ENCODE peak calls at places on chromosomes 11 and 22, in nine cellular contexts. N, S, L, Z, I, R, E, P and W are unnamed samples.

GRCh38 chr11:112223125-112223524 is 3.1 kb upstream of the PTS start:
- DNase-seq in Z (no peak), L (no peak), E (no peak), S (no peak), N (no peak), R (no peak), I (no peak), P (no peak), W (no peak)

GRCh38 chr11:57318178-57318577 is 6.6 kb downstream of the TNKS1BP1 start:
- DNase-seq in P (peak; percentile 70), E (no peak), N (peak; percentile 66), R (no peak), L (no peak), S (no peak), I (no peak), Z (no peak), W (no peak)

GRCh38 chr11:12200359-12201015 is 90.1 kb downstream of the MICAL2 start:
- DNase-seq in I (no peak), R (no peak), N (peak; percentile 65), L (no peak), Z (peak; percentile 61), E (no peak), S (no peak), P (no peak), W (peak; percentile 42)

GRCh38 chr11:118658372-118659313 is 20.8 kb downstream of the TREH start:
- DNase-seq in E (no peak), P (peak; percentile 88), R (no peak), I (no peak), N (no peak), Z (no peak), S (peak; percentile 19), L (no peak), W (no peak)

GRCh38 chr11:122850076-122850631 is 11.9 kb downstream of the CRTAM start:
- DNase-seq in L (no peak), S (no peak), E (no peak), R (no peak), P (peak; percentile 63), Z (no peak), N (no peak), I (no peak), W (no peak)

GRCh38 chr11:19715373-19715772 is 2.7 kb downstream of the NAV2 start:
- DNase-seq in L (no peak), N (peak; percentile 18), E (no peak), R (no peak), Z (no peak), I (no peak), S (peak; percentile 36), P (peak; percentile 92), W (no peak)

GRCh38 chr11:33021937-33022336 is 6.3 kb downstream of the DEPDC7 start:
- DNase-seq in Z (no peak), I (no peak), P (no peak), N (no peak), S (no peak), R (no peak), E (no peak), L (no peak), W (no peak)

GRCh38 chr22:41621911-41622179 is 750 bp downstream of the XRCC6 start:
- DNase-seq in Z (no peak), S (no peak), R (no peak), E (no peak), I (no peak), L (no peak), N (no peak), P (no peak), W (no peak)

GRCh38 chr11:121372028-121372427 is 79.5 kb downstream of the SC5D start:
- DNase-seq in N (no peak), E (no peak), S (no peak), R (no peak), L (no peak), P (no peak), Z (no peak), I (no peak), W (no peak)

GRCh38 chr11:45900916-45901617 is 6.0 kb downstream of the FREY1 start:
- DNase-seq in I (no peak), L (no peak), E (no peak), S (no peak), N (peak; percentile 59), P (peak; percentile 90), R (peak; percentile 26), Z (no peak), W (no peak)

GRCh38 chr11:70790671-70791300 is 392.5 kb downstream of the CTTN start:
- DNase-seq in I (no peak), E (no peak), S (no peak), Z (peak; percentile 28), P (peak; percentile 29), N (no peak), R (no peak), L (no peak), W (no peak)

GRCh38 chr11:76797341-76798201 is 14.4 kb downstream of the TSKU start:
- DNase-seq in S (no peak), N (no peak), Z (no peak), L (no peak), R (no peak), I (no peak), P (peak; percentile 35), E (no peak), W (no peak)

GRCh38 chr11:128587415-128587814 is at the start of gene ETS1:
- DNase-seq in Z (no peak), E (no peak), N (peak; percentile 63), R (no peak), L (no peak), I (peak; percentile 61), P (no peak), S (no peak), W (no peak)

GRCh38 chr11:119854521-119854920 is 125.5 kb upstream of the NECTIN1 start:
- DNase-seq in L (no peak), S (no peak), N (peak; percentile 6), Z (no peak), E (no peak), P (no peak), R (no peak), I (no peak), W (no peak)

GRCh38 chr11:69351460-69351859 is 57.5 kb downstream of the MYEOV start:
- DNase-seq in R (no peak), S (no peak), I (no peak), E (no peak), N (no peak), P (no peak), Z (no peak), L (no peak), W (no peak)

GRCh38 chr11:86218125-86219081 is 26.1 kb upstream of the EED start:
- DNase-seq in P (peak; percentile 82), Z (peak; percentile 70), N (peak; percentile 77), S (peak; percentile 72), I (no peak), R (peak; percentile 63), E (peak; percentile 59), L (peak; percentile 42), W (peak; percentile 64)

GRCh38 chr11:88139865-88140264 is 35.4 kb downstream of the RAB38 start:
- DNase-seq in N (no peak), R (no peak), S (no peak), Z (no peak), L (no peak), E (no peak), I (no peak), P (no peak), W (no peak)

GRCh38 chr11:57321996-57322880 is 2.5 kb downstream of the TNKS1BP1 start:
- DNase-seq in R (peak; percentile 76), I (peak; percentile 81), E (peak; percentile 59), N (peak; percentile 97), P (peak; percentile 100), S (peak; percentile 83), L (no peak), Z (peak; percentile 93), W (peak; percentile 68)

GRCh38 chr11:86814775-86815174 is 14.4 kb downstream of the PRSS23 start:
- DNase-seq in R (no peak), N (no peak), S (no peak), E (no peak), L (no peak), I (no peak), Z (no peak), P (no peak), W (no peak)

GRCh38 chr22:37715760-37716159 is 18.9 kb downstream of the TRIOBP start:
- DNase-seq in P (no peak), Z (no peak), R (no peak), E (no peak), L (no peak), S (no peak), N (no peak), I (no peak), W (no peak)

GRCh38 chr11:34194576-34195335 is 89.3 kb downstream of the NAT10 start:
- DNase-seq in R (no peak), N (no peak), P (no peak), L (no peak), S (no peak), I (no peak), E (no peak), Z (no peak), W (no peak)

GRCh38 chr11:34190192-34191139 is 85.0 kb downstream of the NAT10 start:
- DNase-seq in E (no peak), I (no peak), N (no peak), L (no peak), R (no peak), S (no peak), P (no peak), Z (no peak), W (no peak)

GRCh38 chr11:67240575-67241389 is 25.5 kb upstream of the GRK2 start:
- DNase-seq in N (peak; percentile 74), S (peak; percentile 79), Z (peak; percentile 83), I (peak; percentile 44), E (no peak), P (peak; percentile 88), L (peak; percentile 63), R (peak; percentile 69), W (peak; percentile 73)

GRCh38 chr11:28756977-28757376 is 648.8 kb downstream of the METTL15 start:
- DNase-seq in E (no peak), Z (no peak), L (no peak), P (no peak), S (no peak), I (no peak), R (no peak), N (no peak), W (no peak)

GRCh38 chr11:1453611-1454386 is 32.8 kb downstream of the MOB2 start:
- DNase-seq in N (no peak), P (peak; percentile 95), I (peak; percentile 62), Z (no peak), R (no peak), E (no peak), L (peak; percentile 18), S (peak; percentile 44), W (no peak)

GRCh38 chr11:35364101-35364780 is 55.1 kb downstream of the SLC1A2 start:
- DNase-seq in Z (peak; percentile 62), P (no peak), N (peak; percentile 86), E (no peak), L (no peak), R (no peak), I (no peak), S (peak; percentile 59), W (no peak)

GRCh38 chr11:66870616-66871520 is 14.0 kb downstream of the LRFN4 start:
- DNase-seq in Z (no peak), N (no peak), L (no peak), R (no peak), P (peak; percentile 55), E (no peak), S (no peak), I (no peak), W (no peak)

GRCh38 chr22:30116362-30117117 is 36.3 kb downstream of the HORMAD2 start:
- DNase-seq in I (no peak), R (no peak), P (no peak), L (no peak), N (no peak), S (no peak), E (no peak), Z (no peak), W (no peak)